ENCODE peak calls at places on chromosomes 16 and 17, in six cellular contexts. One of them, this sample, is unnamed.
A peak's percentile ranks its signal among the peaks of the same experiment; 100 is the strongest.

GRCh38 chr16:12337776-12338655 is 361.5 kb downstream of the SNX29 start:
- DNase-seq in upper lobe of right lung: no peak
- DNase-seq in cardiac muscle cell: no peak
- DNase-seq in fibroblast of pulmonary artery: no peak
- DNase-seq in colonic mucosa: no peak
- DNase-seq in AG04450: no peak
- DNase-seq in this sample: peak; percentile 32

GRCh38 chr17:81329279-81329926 is 34.3 kb upstream of the SLC38A10 start:
- DNase-seq in upper lobe of right lung: peak; percentile 94
- DNase-seq in cardiac muscle cell: no peak
- DNase-seq in fibroblast of pulmonary artery: peak; percentile 78
- DNase-seq in colonic mucosa: peak; percentile 95
- DNase-seq in AG04450: peak; percentile 60
- DNase-seq in this sample: peak; percentile 90

GRCh38 chr17:31559647-31560501 is 168.4 kb downstream of the RAB11FIP4 start:
- DNase-seq in upper lobe of right lung: no peak
- DNase-seq in cardiac muscle cell: no peak
- DNase-seq in fibroblast of pulmonary artery: no peak
- DNase-seq in colonic mucosa: no peak
- DNase-seq in AG04450: no peak
- DNase-seq in this sample: no peak

GRCh38 chr16:11792404-11793260 is 4.4 kb downstream of the ZC3H7A start:
- DNase-seq in upper lobe of right lung: peak; percentile 64
- DNase-seq in cardiac muscle cell: peak; percentile 48
- DNase-seq in fibroblast of pulmonary artery: no peak
- DNase-seq in colonic mucosa: peak; percentile 67
- DNase-seq in AG04450: no peak
- DNase-seq in this sample: no peak

GRCh38 chr17:68310141-68310540 is 18.8 kb downstream of the ARSG start:
- DNase-seq in upper lobe of right lung: no peak
- DNase-seq in cardiac muscle cell: no peak
- DNase-seq in fibroblast of pulmonary artery: no peak
- DNase-seq in colonic mucosa: no peak
- DNase-seq in AG04450: no peak
- DNase-seq in this sample: no peak

GRCh38 chr16:3292604-3293003 is 9.3 kb downstream of the ZNF263 start:
- DNase-seq in upper lobe of right lung: no peak
- DNase-seq in cardiac muscle cell: no peak
- DNase-seq in fibroblast of pulmonary artery: no peak
- DNase-seq in colonic mucosa: no peak
- DNase-seq in AG04450: no peak
- DNase-seq in this sample: no peak

GRCh38 chr16:4648917-4649316 is 24.3 kb downstream of the MGRN1 start:
- DNase-seq in upper lobe of right lung: no peak
- DNase-seq in cardiac muscle cell: no peak
- DNase-seq in fibroblast of pulmonary artery: no peak
- DNase-seq in colonic mucosa: no peak
- DNase-seq in AG04450: no peak
- DNase-seq in this sample: no peak

GRCh38 chr17:49406791-49407190 is 7.9 kb downstream of the PHB1 start:
- DNase-seq in upper lobe of right lung: no peak
- DNase-seq in cardiac muscle cell: no peak
- DNase-seq in fibroblast of pulmonary artery: no peak
- DNase-seq in colonic mucosa: no peak
- DNase-seq in AG04450: no peak
- DNase-seq in this sample: no peak

GRCh38 chr17:55746466-55746865 is 4.4 kb upstream of the PCTP start:
- DNase-seq in upper lobe of right lung: no peak
- DNase-seq in cardiac muscle cell: no peak
- DNase-seq in fibroblast of pulmonary artery: no peak
- DNase-seq in colonic mucosa: no peak
- DNase-seq in AG04450: no peak
- DNase-seq in this sample: no peak

GRCh38 chr17:33049781-33050414 is 58.3 kb downstream of the SPACA3 start:
- DNase-seq in upper lobe of right lung: no peak
- DNase-seq in cardiac muscle cell: peak; percentile 62
- DNase-seq in fibroblast of pulmonary artery: peak; percentile 62
- DNase-seq in colonic mucosa: peak; percentile 68
- DNase-seq in AG04450: no peak
- DNase-seq in this sample: peak; percentile 55

GRCh38 chr17:82553210-82553930 is 33.8 kb downstream of the FOXK2 start:
- DNase-seq in upper lobe of right lung: no peak
- DNase-seq in cardiac muscle cell: no peak
- DNase-seq in fibroblast of pulmonary artery: no peak
- DNase-seq in colonic mucosa: no peak
- DNase-seq in AG04450: no peak
- DNase-seq in this sample: no peak

GRCh38 chr16:81652798-81653505 is 126.1 kb upstream of the PLCG2 start:
- DNase-seq in upper lobe of right lung: no peak
- DNase-seq in cardiac muscle cell: no peak
- DNase-seq in fibroblast of pulmonary artery: no peak
- DNase-seq in colonic mucosa: no peak
- DNase-seq in AG04450: no peak
- DNase-seq in this sample: no peak

GRCh38 chr16:2686912-2687507 is 4.7 kb downstream of the KCTD5 start:
- DNase-seq in upper lobe of right lung: peak; percentile 81
- DNase-seq in cardiac muscle cell: no peak
- DNase-seq in fibroblast of pulmonary artery: no peak
- DNase-seq in colonic mucosa: no peak
- DNase-seq in AG04450: no peak
- DNase-seq in this sample: no peak

GRCh38 chr16:72455743-72456659 is 284.0 kb upstream of the PMFBP1 start:
- DNase-seq in upper lobe of right lung: no peak
- DNase-seq in cardiac muscle cell: no peak
- DNase-seq in fibroblast of pulmonary artery: no peak
- DNase-seq in colonic mucosa: peak; percentile 71
- DNase-seq in AG04450: no peak
- DNase-seq in this sample: no peak

GRCh38 chr16:64085291-64085690 is 1036.6 kb downstream of the CDH11 start:
- DNase-seq in upper lobe of right lung: no peak
- DNase-seq in cardiac muscle cell: no peak
- DNase-seq in fibroblast of pulmonary artery: no peak
- DNase-seq in colonic mucosa: no peak
- DNase-seq in AG04450: no peak
- DNase-seq in this sample: no peak

GRCh38 chr16:19677403-19677802 is 40.6 kb downstream of the KNOP1 start:
- DNase-seq in upper lobe of right lung: no peak
- DNase-seq in cardiac muscle cell: no peak
- DNase-seq in fibroblast of pulmonary artery: no peak
- DNase-seq in colonic mucosa: no peak
- DNase-seq in AG04450: no peak
- DNase-seq in this sample: no peak

GRCh38 chr17:14204084-14204483 is 32.6 kb downstream of the CDRT15 start:
- DNase-seq in upper lobe of right lung: no peak
- DNase-seq in cardiac muscle cell: no peak
- DNase-seq in fibroblast of pulmonary artery: no peak
- DNase-seq in colonic mucosa: no peak
- DNase-seq in AG04450: no peak
- DNase-seq in this sample: no peak

GRCh38 chr17:28648698-28649097 is 3.7 kb upstream of the BLTP2 start:
- DNase-seq in upper lobe of right lung: no peak
- DNase-seq in cardiac muscle cell: no peak
- DNase-seq in fibroblast of pulmonary artery: no peak
- DNase-seq in colonic mucosa: no peak
- DNase-seq in AG04450: no peak
- DNase-seq in this sample: no peak

GRCh38 chr16:22898874-22899348 is 84.9 kb downstream of the HS3ST2 start:
- DNase-seq in upper lobe of right lung: peak; percentile 78
- DNase-seq in cardiac muscle cell: peak; percentile 87
- DNase-seq in fibroblast of pulmonary artery: peak; percentile 67
- DNase-seq in colonic mucosa: peak; percentile 66
- DNase-seq in AG04450: no peak
- DNase-seq in this sample: peak; percentile 68

GRCh38 chr16:65684230-65684629 is 562.4 kb upstream of the CDH11 start:
- DNase-seq in upper lobe of right lung: no peak
- DNase-seq in cardiac muscle cell: no peak
- DNase-seq in fibroblast of pulmonary artery: no peak
- DNase-seq in colonic mucosa: no peak
- DNase-seq in AG04450: no peak
- DNase-seq in this sample: no peak

GRCh38 chr16:74226361-74226979 is 70.1 kb upstream of the PSMD7 start:
- DNase-seq in upper lobe of right lung: no peak
- DNase-seq in cardiac muscle cell: peak; percentile 8
- DNase-seq in fibroblast of pulmonary artery: peak; percentile 40
- DNase-seq in colonic mucosa: no peak
- DNase-seq in AG04450: no peak
- DNase-seq in this sample: peak; percentile 31

GRCh38 chr17:59633658-59634359 is 14.1 kb downstream of the CLTC start:
- DNase-seq in upper lobe of right lung: no peak
- DNase-seq in cardiac muscle cell: no peak
- DNase-seq in fibroblast of pulmonary artery: no peak
- DNase-seq in colonic mucosa: no peak
- DNase-seq in AG04450: no peak
- DNase-seq in this sample: no peak

GRCh38 chr16:89904606-89905510 is 13.8 kb upstream of the MC1R start:
- DNase-seq in upper lobe of right lung: no peak
- DNase-seq in cardiac muscle cell: no peak
- DNase-seq in fibroblast of pulmonary artery: no peak
- DNase-seq in colonic mucosa: no peak
- DNase-seq in AG04450: no peak
- DNase-seq in this sample: no peak

GRCh38 chr16:75624921-75625334 is 1.8 kb upstream of the ADAT1 start:
- DNase-seq in upper lobe of right lung: no peak
- DNase-seq in cardiac muscle cell: no peak
- DNase-seq in fibroblast of pulmonary artery: peak; percentile 58
- DNase-seq in colonic mucosa: no peak
- DNase-seq in AG04450: no peak
- DNase-seq in this sample: peak; percentile 45

GRCh38 chr17:37818689-37819088 is 73.8 kb upstream of the HNF1B start:
- DNase-seq in upper lobe of right lung: peak; percentile 70
- DNase-seq in cardiac muscle cell: no peak
- DNase-seq in fibroblast of pulmonary artery: no peak
- DNase-seq in colonic mucosa: peak; percentile 51
- DNase-seq in AG04450: peak; percentile 47
- DNase-seq in this sample: peak; percentile 49

GRCh38 chr16:11665071-11665491 is 3.2 kb upstream of the SNN start:
- DNase-seq in upper lobe of right lung: no peak
- DNase-seq in cardiac muscle cell: no peak
- DNase-seq in fibroblast of pulmonary artery: no peak
- DNase-seq in colonic mucosa: no peak
- DNase-seq in AG04450: no peak
- DNase-seq in this sample: no peak

GRCh38 chr17:29565643-29566472 is 979 bp downstream of the ABHD15 start:
- DNase-seq in upper lobe of right lung: peak; percentile 83
- DNase-seq in cardiac muscle cell: peak; percentile 46
- DNase-seq in fibroblast of pulmonary artery: no peak
- DNase-seq in colonic mucosa: peak; percentile 61
- DNase-seq in AG04450: no peak
- DNase-seq in this sample: no peak

GRCh38 chr17:64920419-64921172 is 1.3 kb upstream of the LRRC37A3 start:
- DNase-seq in upper lobe of right lung: no peak
- DNase-seq in cardiac muscle cell: no peak
- DNase-seq in fibroblast of pulmonary artery: no peak
- DNase-seq in colonic mucosa: no peak
- DNase-seq in AG04450: no peak
- DNase-seq in this sample: peak; percentile 8
- H3K4me3 ChIP-seq in upper lobe of right lung: no peak overlapping the region
- H3K4me3 ChIP-seq in cardiac muscle cell: no peak overlapping the region
- H3K4me3 ChIP-seq in fibroblast of pulmonary artery: no peak overlapping the region
- H3K4me3 ChIP-seq in colonic mucosa: no peak overlapping the region
- H3K4me3 ChIP-seq in AG04450: no peak overlapping the region
- H3K4me3 ChIP-seq in this sample: no peak overlapping the region

GRCh38 chr17:61157246-61157887 is 242.3 kb upstream of the TBX2 start:
- DNase-seq in upper lobe of right lung: no peak
- DNase-seq in cardiac muscle cell: no peak
- DNase-seq in fibroblast of pulmonary artery: peak; percentile 42
- DNase-seq in colonic mucosa: no peak
- DNase-seq in AG04450: no peak
- DNase-seq in this sample: peak; percentile 73
- TF ChIP-seq CTCF in upper lobe of right lung: no peak
- TF ChIP-seq CTCF in cardiac muscle cell: no peak
- TF ChIP-seq CTCF in fibroblast of pulmonary artery: peak; percentile 13
- TF ChIP-seq CTCF in colonic mucosa: no peak
- TF ChIP-seq CTCF in AG04450: no peak
- TF ChIP-seq CTCF in this sample: no peak

DNA sequence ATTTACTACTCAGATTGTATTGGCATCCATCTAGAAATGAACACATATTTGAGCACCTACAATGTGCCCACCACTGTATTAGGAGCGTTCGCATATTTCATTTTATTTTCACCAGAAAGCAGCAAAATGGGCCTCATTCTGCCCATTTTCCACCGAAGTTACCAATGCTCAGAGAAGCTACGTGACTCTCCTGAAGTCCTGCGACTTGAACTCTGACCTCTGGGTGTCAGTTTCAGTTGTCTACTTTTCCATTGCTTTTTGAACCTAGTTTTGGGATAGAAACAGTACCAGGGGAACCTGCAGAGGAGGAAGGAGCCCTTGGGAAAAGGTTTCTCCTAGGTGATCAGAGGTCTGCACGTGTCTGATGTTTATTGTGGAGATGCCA is 139.1 kb upstream of the SDK2 start:
- DNase-seq in upper lobe of right lung: no peak
- DNase-seq in cardiac muscle cell: no peak
- DNase-seq in fibroblast of pulmonary artery: no peak
- DNase-seq in colonic mucosa: no peak
- DNase-seq in AG04450: no peak
- DNase-seq in this sample: no peak
- H3K4me3 ChIP-seq in upper lobe of right lung: no peak overlapping the region
- H3K4me3 ChIP-seq in cardiac muscle cell: no peak overlapping the region
- H3K4me3 ChIP-seq in fibroblast of pulmonary artery: no peak overlapping the region
- H3K4me3 ChIP-seq in colonic mucosa: no peak overlapping the region
- H3K4me3 ChIP-seq in AG04450: no peak overlapping the region
- H3K4me3 ChIP-seq in this sample: no peak overlapping the region

DNA sequence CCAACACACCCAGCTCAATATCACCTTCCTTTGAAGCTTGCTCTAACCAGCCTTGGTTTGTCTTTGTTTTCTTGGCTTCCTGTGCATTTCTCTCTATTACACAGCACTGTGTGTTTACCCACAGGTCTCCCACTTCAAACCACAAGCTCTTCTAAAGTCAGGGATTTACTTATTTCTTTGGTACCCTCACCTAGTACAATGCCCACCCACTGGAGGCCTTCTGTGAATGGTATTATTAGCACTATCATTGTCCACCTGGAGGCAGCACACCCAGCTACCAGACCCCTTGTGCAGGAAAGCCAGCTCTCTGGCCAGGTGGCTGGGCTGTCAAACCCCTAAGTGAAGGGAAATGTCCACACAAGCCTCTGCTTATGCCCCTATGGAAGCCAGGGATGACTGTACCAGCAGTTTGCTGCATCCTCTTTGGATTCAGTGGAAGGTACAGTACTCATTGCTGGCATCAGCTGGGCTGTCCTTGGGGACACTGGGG is 9.4 kb upstream of the TOP2A start:
- DNase-seq in upper lobe of right lung: peak; percentile 25
- DNase-seq in cardiac muscle cell: no peak
- DNase-seq in fibroblast of pulmonary artery: no peak
- DNase-seq in colonic mucosa: peak; percentile 12
- DNase-seq in AG04450: no peak
- DNase-seq in this sample: no peak
- TF ChIP-seq CTCF in upper lobe of right lung: no peak
- TF ChIP-seq CTCF in cardiac muscle cell: no peak
- TF ChIP-seq CTCF in fibroblast of pulmonary artery: no peak
- TF ChIP-seq CTCF in colonic mucosa: no peak
- TF ChIP-seq CTCF in AG04450: no peak
- TF ChIP-seq CTCF in this sample: no peak

GRCh38 chr16:57802635-57803412 is 533 bp upstream of the KIFC3 start:
- DNase-seq in upper lobe of right lung: no peak
- DNase-seq in cardiac muscle cell: no peak
- DNase-seq in fibroblast of pulmonary artery: peak; percentile 46
- DNase-seq in colonic mucosa: no peak
- DNase-seq in AG04450: no peak
- DNase-seq in this sample: peak; percentile 16
- H3K4me3 ChIP-seq in upper lobe of right lung: peak overlapping the region; percentile 68
- H3K4me3 ChIP-seq in cardiac muscle cell: peak overlapping the region; percentile 51
- H3K4me3 ChIP-seq in fibroblast of pulmonary artery: peak overlapping the region; percentile 29
- H3K4me3 ChIP-seq in colonic mucosa: peak overlapping the region; percentile 38
- H3K4me3 ChIP-seq in AG04450: peak overlapping the region; percentile 78
- H3K4me3 ChIP-seq in this sample: peak overlapping the region; percentile 35

GRCh38 chr16:48538746-48539484 is 71.1 kb downstream of the N4BP1 start:
- DNase-seq in upper lobe of right lung: no peak
- DNase-seq in cardiac muscle cell: peak; percentile 32
- DNase-seq in fibroblast of pulmonary artery: no peak
- DNase-seq in colonic mucosa: peak; percentile 3
- DNase-seq in AG04450: no peak
- DNase-seq in this sample: no peak
- TF ChIP-seq CTCF in upper lobe of right lung: peak; percentile 35
- TF ChIP-seq CTCF in cardiac muscle cell: peak; percentile 53
- TF ChIP-seq CTCF in fibroblast of pulmonary artery: peak; percentile 46
- TF ChIP-seq CTCF in colonic mucosa: peak; percentile 14
- TF ChIP-seq CTCF in AG04450: peak; percentile 46
- TF ChIP-seq CTCF in this sample: peak; percentile 40

This sample was measured in fibroblast of mammary gland.